ENCODE peak calls at places on chromosomes 3 and 15, in five cellular contexts. L, O, K, V and Y are unnamed samples. For H3K9me3 and H3K4me1, the result is how much of the 10 kb centered on the place peaks cover.

GRCh38 chr15:60720084-60720483 is 241.1 kb upstream of the ICE2 start:
- DNase-seq in O (no peak), V (no peak), L (no peak), K (no peak), Y (no peak)

GRCh38 chr3:195467641-195468390 is 25.0 kb upstream of the ACAP2 start:
- DNase-seq in L (no peak), V (no peak), K (no peak), O (no peak), Y (no peak)

GRCh38 chr15:51576451-51576850 is 46.1 kb downstream of the DMXL2 start:
- DNase-seq in L (no peak), V (no peak), O (no peak), K (no peak), Y (no peak)

GRCh38 chr3:79767194-79767952 is 425 bp downstream of the ROBO1 start:
- DNase-seq in L (no peak), K (no peak), V (no peak), O (no peak), Y (no peak)

GRCh38 chr3:101038880-101039279 is 45.7 kb upstream of the ABI3BP start:
- DNase-seq in L (no peak), O (no peak), V (no peak), K (no peak), Y (no peak)

GRCh38 chr3:72336114-72336651 is 512.1 kb downstream of the SHQ1 start:
- DNase-seq in V (no peak), O (no peak), L (no peak), K (peak), Y (no peak)

GRCh38 chr3:72265250-72265649 is 480.3 kb upstream of the PROK2 start:
- DNase-seq in O (no peak), V (no peak), L (no peak), K (no peak), Y (no peak)

GRCh38 chr3:50519471-50520089 is 16.1 kb upstream of the CACNA2D2 start:
- DNase-seq in L (peak), O (peak), V (peak), K (no peak), Y (peak)

GRCh38 chr3:48561045-48561736 is 2.4 kb downstream of the UCN2 start:
- DNase-seq in O (no peak), K (peak), L (peak), V (peak), Y (peak)

GRCh38 chr3:47712398-47712797 is 69.3 kb downstream of the SMARCC1 start:
- DNase-seq in V (no peak), O (no peak), L (no peak), K (no peak), Y (no peak)

GRCh38 chr15:56963126-56963525 is 44.7 kb downstream of the TCF12 start:
- DNase-seq in L (no peak), V (no peak), O (no peak), K (no peak), Y (no peak)

GRCh38 chr15:85689729-85690128 is 105.0 kb downstream of the KLHL25 start:
- DNase-seq in V (no peak), K (no peak), L (peak), O (no peak), Y (peak)

GRCh38 chr3:94811836-94812235 is 749.0 kb downstream of the NSUN3 start:
- DNase-seq in K (no peak), L (no peak), O (no peak), V (no peak), Y (no peak)

GRCh38 chr15:41809121-41809520 is 18.8 kb upstream of the JMJD7 start:
- DNase-seq in O (no peak), L (no peak), V (no peak), K (no peak), Y (no peak)

GRCh38 chr3:129343643-129344360 is 65.1 kb downstream of the HMCES start:
- DNase-seq in V (peak), K (no peak), O (peak), L (peak), Y (no peak)

GRCh38 chr3:18546632-18547031 is 121.5 kb upstream of the SATB1 start:
- DNase-seq in L (no peak), O (no peak), V (no peak), K (no peak), Y (no peak)

GRCh38 chr3:100546020-100546744 is 53.8 kb downstream of the TMEM45A start:
- DNase-seq in K (no peak), V (no peak), O (no peak), L (no peak), Y (no peak)

GRCh38 chr3:50364573-50365079 is 5.3 kb upstream of the TMEM115 start:
- DNase-seq in K (no peak), O (no peak), V (no peak), L (peak), Y (no peak)

GRCh38 chr3:196765454-196765853 is 25.8 kb downstream of the PAK2 start:
- DNase-seq in K (no peak), V (no peak), O (no peak), L (no peak), Y (no peak)

GRCh38 chr3:13229291-13229949 is 156.2 kb upstream of the IQSEC1 start:
- DNase-seq in V (no peak), O (peak), K (no peak), L (no peak), Y (no peak)

GRCh38 chr15:42084465-42085235 is 9.7 kb downstream of the PLA2G4D start:
- DNase-seq in V (peak), O (peak), K (peak), L (peak), Y (peak)

GRCh38 chr3:130010556-130010955 is 36.0 kb downstream of the TRH start:
- DNase-seq in L (no peak), O (no peak), V (no peak), K (no peak), Y (no peak)

GRCh38 chr3:161576733-161577510 is 80.3 kb downstream of the OTOL1 start:
- DNase-seq in O (no peak), K (no peak), L (no peak), V (no peak), Y (no peak)

GRCh38 chr15:41882689-41883483 is 11.0 kb downstream of the SPTBN5 start:
- DNase-seq in L (peak), O (no peak), V (no peak), K (no peak), Y (no peak)

GRCh38 chr3:8993331-8993730 is 30.1 kb upstream of the RAD18 start:
- DNase-seq in V (no peak), L (no peak), K (no peak), O (no peak), Y (no peak)

GRCh38 chr3:112384769-112385168 is 51.8 kb downstream of the CD200 start:
- DNase-seq in V (no peak), O (no peak), K (no peak), L (no peak), Y (no peak)

GRCh38 chr3:77320514-77320913 is 280.6 kb downstream of the ROBO2 start:
- DNase-seq in L (no peak), O (peak), K (no peak), V (no peak), Y (no peak)

GRCh38 chr3:19947549-19948071 is 713 bp downstream of the RAB5A start:
- DNase-seq in K (peak), L (peak), V (no peak), O (peak), Y (peak)

GRCh38 chr3:127820871-127821853 is 1.2 kb downstream of the MGLL start:
- DNase-seq in K (no peak), L (peak), O (no peak), V (peak), Y (no peak)

GRCh38 chr3:99084825-99085224 is 183.3 kb upstream of the DCBLD2 start:
- DNase-seq in O (no peak), L (no peak), V (no peak), K (no peak), Y (no peak)

GRCh38 chr15:57592836-57593420 is 1.2 kb downstream of the MYZAP start:
- DNase-seq in K (no peak), L (no peak), O (no peak), V (no peak), Y (no peak)

GRCh38 chr3:75506603-75507002 is 157.5 kb upstream of the FRG2C start:
- DNase-seq in K (no peak), L (no peak), V (no peak), O (no peak), Y (no peak)
- H3K9me3 ChIP-seq in K (under half), L (under half), V (under half), O (under half), Y (under half)

GRCh38 chr15:63048115-63048985 is 5.8 kb downstream of the TPM1 start:
- DNase-seq in L (peak), K (peak), O (peak), V (peak), Y (peak)
- H3K4me1 ChIP-seq in L (half or more), K (half or more), O (half or more), V (half or more), Y (under half)

GRCh38 chr3:170162630-170163029 is 18.9 kb downstream of the PHC3 start:
- DNase-seq in V (no peak), L (no peak), O (no peak), K (no peak), Y (no peak)
- H3K9me3 ChIP-seq in V (under half), L (under half), O (under half), K (under half), Y (under half)

DNA sequence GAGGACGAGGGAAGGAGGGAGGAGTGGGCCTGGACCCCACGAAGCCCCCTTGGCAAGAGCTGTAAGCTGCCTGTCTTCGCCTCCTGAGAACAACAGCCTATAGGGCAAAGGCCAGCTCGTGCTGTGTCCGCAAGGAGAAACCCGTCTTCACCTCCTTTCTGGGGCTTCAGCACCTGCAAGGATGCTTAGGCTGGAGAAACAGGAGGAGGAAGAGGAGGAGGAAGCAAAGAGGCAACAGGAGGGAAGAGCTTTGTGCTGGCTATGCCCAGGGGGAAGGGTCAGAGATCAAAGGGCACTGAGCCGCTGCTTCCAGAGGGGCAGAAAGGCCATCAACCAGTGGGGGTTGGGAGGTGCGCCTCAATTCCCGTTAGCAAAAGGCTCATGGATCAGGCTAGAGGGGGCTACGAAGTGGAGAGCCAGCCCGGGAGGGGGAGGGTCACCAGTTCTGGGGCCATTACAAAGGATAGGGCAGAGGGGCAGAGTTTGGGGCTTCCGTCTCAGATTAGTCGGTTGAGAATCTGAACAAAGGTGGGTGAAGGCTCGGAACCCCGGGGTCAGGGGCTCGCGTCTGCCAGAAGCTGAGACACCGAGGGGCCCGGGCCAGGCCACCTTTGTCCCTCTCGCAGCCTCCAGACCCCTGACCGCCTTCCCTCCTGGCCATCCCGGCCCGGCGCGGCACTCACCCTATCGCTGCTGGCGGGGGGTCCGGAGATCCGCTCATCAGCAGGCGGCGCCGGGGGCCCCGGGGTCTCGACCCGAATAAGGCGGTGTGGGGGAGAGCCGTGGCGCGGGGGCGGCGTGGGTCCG is 792 bp downstream of the SHF start:
- DNase-seq in V (no peak), O (no peak), K (no peak), L (no peak), Y (no peak)
- H3K4me1 ChIP-seq in V (under half), O (under half), K (under half), L (half or more), Y (under half)

GRCh38 chr15:25060996-25061620 is 106.3 kb downstream of the SNRPN start:
- DNase-seq in O (no peak), L (no peak), V (no peak), K (peak), Y (peak)
- H3K9me3 ChIP-seq in O (half or more), L (half or more), V (half or more), K (under half), Y (half or more)

GRCh38 chr15:31336943-31337295 is 10.3 kb downstream of the KLF13 start:
- DNase-seq in V (no peak), L (no peak), K (no peak), O (no peak), Y (no peak)
- H3K4me1 ChIP-seq in V (half or more), L (half or more), K (half or more), O (under half), Y (under half)

GRCh38 chr15:97124790-97125189 is 794.3 kb downstream of the NR2F2 start:
- DNase-seq in V (no peak), K (no peak), O (no peak), L (no peak), Y (no peak)

GRCh38 chr15:97126556-97127233 is 796.2 kb downstream of the NR2F2 start:
- DNase-seq in L (no peak), K (no peak), V (no peak), O (no peak), Y (no peak)

DNA sequence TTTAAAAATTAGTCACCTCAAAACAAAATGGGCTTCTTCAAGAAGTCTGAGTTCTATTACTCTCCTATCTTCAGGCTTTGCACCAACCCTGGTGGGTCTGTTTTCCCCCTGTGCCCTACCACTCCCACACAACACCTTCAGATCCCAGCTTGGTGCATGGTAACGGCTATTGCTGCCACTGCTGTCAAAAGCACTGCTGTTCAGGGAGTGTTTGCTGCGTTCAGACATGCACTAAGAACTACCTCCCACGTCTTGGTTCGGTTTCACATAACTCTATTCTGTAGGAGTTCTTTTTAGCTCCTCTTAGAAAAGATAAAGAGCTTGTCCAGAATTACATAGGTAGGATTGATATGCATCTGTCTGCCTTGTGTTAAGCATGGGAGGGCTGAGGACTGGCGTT is 799.2 kb downstream of the NR2F2 start:
- DNase-seq in L (no peak), V (no peak), O (no peak), K (no peak), Y (no peak)
- H3K9me3 ChIP-seq in L (under half), V (under half), O (under half), K (under half), Y (under half)

DNA sequence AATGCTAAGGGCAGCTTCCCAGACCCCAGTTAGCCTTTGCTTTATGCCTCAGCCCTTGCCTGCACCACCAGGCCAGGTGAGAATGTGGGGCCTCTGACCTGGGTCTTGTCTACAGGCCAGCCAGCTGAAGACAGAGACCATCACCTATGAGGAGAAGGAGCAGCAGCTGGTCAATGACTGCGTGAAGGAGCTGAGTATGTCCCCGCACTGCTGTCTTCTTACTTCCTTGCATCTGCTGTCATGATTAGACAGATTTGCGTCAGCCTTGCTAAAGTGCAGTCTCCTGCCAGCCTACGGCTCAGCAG is 74.6 kb downstream of the CCK start:
- DNase-seq in L (no peak), O (no peak), V (no peak), K (no peak), Y (no peak)
- H3K4me1 ChIP-seq in L (half or more), O (under half), V (under half), K (under half), Y (under half)